ENCODE peak calls at places on chromosomes 5 and 9, in ten cellular contexts. O is RCC 7860; M is mammary epithelial cell; H is sciatic nerve; F is amniotic stem cell; D is tibial nerve; P is stomach; E is heart right ventricle; B is CD4-positive, alpha-beta memory T cell; N is iPS DF 6.9. R is an unnamed sample.

GRCh38 chr5:156330141-156330870 is 3.3 kb downstream of the SGCD start:
- DNase-seq in O (no peak), M (no peak), H (no peak), F (no peak), D (no peak), P (no peak), E (no peak), B (no peak), N (no peak), R (no peak)

GRCh38 chr9:70601000-70601929 is 186.8 kb upstream of the KLF9 start:
- DNase-seq in O (peak; percentile 73), M (peak; percentile 70), H (peak; percentile 94), F (peak; percentile 97), D (peak; percentile 93), P (peak; percentile 84), E (peak; percentile 92), B (no peak), N (no peak), R (peak; percentile 99)

GRCh38 chr9:84139296-84140100 is 158.9 kb downstream of the RMI1 start:
- DNase-seq in O (no peak), M (peak; percentile 9), H (no peak), F (no peak), D (no peak), P (peak; percentile 79), E (peak; percentile 59), B (no peak), N (no peak), R (no peak)

GRCh38 chr5:150615141-150615699 is 25.2 kb upstream of the SYNPO start:
- DNase-seq in O (no peak), M (peak; percentile 40), H (no peak), F (no peak), D (no peak), P (peak; percentile 79), E (peak; percentile 87), B (no peak), N (no peak), R (no peak)

GRCh38 chr5:62132279-62132678 is 173.7 kb upstream of the KIF2A start:
- DNase-seq in O (no peak), M (peak; percentile 61), H (no peak), F (no peak), D (no peak), P (no peak), E (no peak), B (no peak), N (no peak), R (no peak)

GRCh38 chr9:131959056-131959455 is 120.6 kb downstream of the MED27 start:
- DNase-seq in O (no peak), M (no peak), H (no peak), F (no peak), D (no peak), P (no peak), E (no peak), B (no peak), N (no peak), R (no peak)

GRCh38 chr9:127642047-127642740 is 30.1 kb downstream of the STXBP1 start:
- DNase-seq in O (no peak), M (no peak), H (no peak), F (no peak), D (no peak), P (no peak), E (no peak), B (no peak), N (no peak), R (no peak)

GRCh38 chr9:118446962-118447490 is 742.8 kb downstream of the TLR4 start:
- DNase-seq in O (no peak), M (no peak), H (no peak), F (no peak), D (no peak), P (no peak), E (no peak), B (no peak), N (no peak), R (no peak)

GRCh38 chr9:80615964-80616363 is 1044.2 kb downstream of the TLE4 start:
- DNase-seq in O (no peak), M (no peak), H (no peak), F (peak; percentile 55), D (no peak), P (no peak), E (no peak), B (no peak), N (no peak), R (no peak)

GRCh38 chr5:5558593-5558992 is 136.1 kb downstream of the ICE1 start:
- DNase-seq in O (no peak), M (no peak), H (no peak), F (no peak), D (no peak), P (no peak), E (no peak), B (no peak), N (no peak), R (no peak)

GRCh38 chr5:42886612-42887011 is 74.9 kb upstream of the SELENOP start:
- DNase-seq in O (no peak), M (no peak), H (no peak), F (no peak), D (no peak), P (no peak), E (no peak), B (no peak), N (no peak), R (no peak)

GRCh38 chr5:78543916-78544315 is 104.7 kb downstream of the LHFPL2 start:
- DNase-seq in O (no peak), M (no peak), H (no peak), F (no peak), D (no peak), P (no peak), E (no peak), B (no peak), N (no peak), R (peak; percentile 43)

GRCh38 chr5:176573564-176574296 is 24.6 kb downstream of the CDHR2 start:
- DNase-seq in O (no peak), M (peak; percentile 20), H (peak; percentile 85), F (no peak), D (peak; percentile 41), P (peak; percentile 71), E (peak; percentile 62), B (peak; percentile 62), N (no peak), R (peak; percentile 73)

GRCh38 chr5:105767265-105767664 is 1903.5 kb downstream of the EFNA5 start:
- DNase-seq in O (no peak), M (no peak), H (no peak), F (no peak), D (no peak), P (no peak), E (no peak), B (no peak), N (no peak), R (no peak)

GRCh38 chr9:120348951-120349429 is 231.0 kb downstream of the CDK5RAP2 start:
- DNase-seq in O (peak; percentile 29), M (peak; percentile 11), H (no peak), F (peak; percentile 19), D (no peak), P (peak; percentile 30), E (peak; percentile 15), B (no peak), N (peak; percentile 50), R (no peak)

GRCh38 chr5:142432961-142433360 is 108.1 kb upstream of the SPRY4 start:
- DNase-seq in O (no peak), M (peak; percentile 42), H (no peak), F (no peak), D (no peak), P (no peak), E (no peak), B (peak; percentile 89), N (no peak), R (no peak)

GRCh38 chr9:109880276-109881169 is 100.5 kb downstream of the PALM2AKAP2 start:
- DNase-seq in O (peak; percentile 28), M (peak; percentile 30), H (no peak), F (no peak), D (no peak), P (no peak), E (no peak), B (peak; percentile 40), N (peak; percentile 33), R (no peak)

GRCh38 chr5:107457881-107458280 is 212.9 kb downstream of the EFNA5 start:
- DNase-seq in O (no peak), M (no peak), H (no peak), F (no peak), D (no peak), P (no peak), E (no peak), B (no peak), N (no peak), R (no peak)

GRCh38 chr9:90774682-90775081 is 26.9 kb upstream of the SYK start:
- DNase-seq in O (no peak), M (no peak), H (no peak), F (no peak), D (no peak), P (no peak), E (no peak), B (no peak), N (no peak), R (no peak)

GRCh38 chr5:5436206-5436765 is 13.8 kb downstream of the ICE1 start:
- DNase-seq in O (no peak), M (no peak), H (no peak), F (no peak), D (no peak), P (no peak), E (no peak), B (no peak), N (no peak), R (no peak)

GRCh38 chr9:28915256-28915930 is 1342.1 kb upstream of the C9orf72 start:
- DNase-seq in O (peak; percentile 69), M (peak; percentile 86), H (no peak), F (no peak), D (no peak), P (peak; percentile 36), E (no peak), B (no peak), N (no peak), R (no peak)

GRCh38 chr5:191036-191948 is at the start of gene LRRC14B:
- DNase-seq in O (no peak), M (no peak), H (peak; percentile 49), F (no peak), D (no peak), P (peak; percentile 90), E (peak; percentile 74), B (no peak), N (no peak), R (peak; percentile 87)

GRCh38 chr5:135916638-135917263 is 21.1 kb upstream of the IL9 start:
- DNase-seq in O (no peak), M (no peak), H (no peak), F (no peak), D (no peak), P (no peak), E (no peak), B (no peak), N (no peak), R (no peak)

GRCh38 chr9:76905984-76906861 is at the start of gene PRUNE2:
- DNase-seq in O (peak; percentile 17), M (peak; percentile 69), H (peak; percentile 62), F (peak; percentile 73), D (no peak), P (peak; percentile 52), E (peak; percentile 19), B (no peak), N (peak; percentile 89), R (peak; percentile 94)

GRCh38 chr5:115386657-115387056 is 90.2 kb upstream of the CCDC112 start:
- DNase-seq in O (no peak), M (no peak), H (no peak), F (no peak), D (no peak), P (no peak), E (no peak), B (no peak), N (no peak), R (no peak)

GRCh38 chr9:7163957-7164356 is 406.2 kb downstream of the KDM4C start:
- DNase-seq in O (no peak), M (no peak), H (no peak), F (no peak), D (no peak), P (no peak), E (no peak), B (no peak), N (no peak), R (no peak)

GRCh38 chr5:39569857-39570256 is 145.1 kb upstream of the DAB2 start:
- DNase-seq in O (no peak), M (no peak), H (no peak), F (no peak), D (no peak), P (no peak), E (no peak), B (no peak), N (no peak), R (no peak)

GRCh38 chr5:132205385-132206125 is 22.1 kb downstream of the P4HA2 start:
- DNase-seq in O (no peak), M (no peak), H (no peak), F (no peak), D (peak; percentile 2), P (no peak), E (no peak), B (no peak), N (no peak), R (no peak)